ENCODE peak calls at places on chromosomes 7 and 10, in nine cellular contexts. E is aorta; L is ovary; R is IMR-90; T is osteoblast; J is uterus; B is esophagus squamous epithelium; V is CD8-positive, alpha-beta T cell; O is A549. C is an unnamed sample. For H3K4me1 and H3K9me3, the result is how much of the 10 kb centered on the place peaks cover.

GRCh38 chr7:1007901-1008300 is 24.9 kb downstream of the CYP2W1 start:
- DNase-seq in B (no peak), L (no peak), V (no peak), E (no peak), J (no peak), R (no peak), O (no peak), T (no peak), C (no peak)

GRCh38 chr10:119427263-119427864 is 115.2 kb downstream of the RGS10 start:
- DNase-seq in B (no peak), O (no peak), J (no peak), E (no peak), R (no peak), V (no peak), L (no peak), T (no peak), C (no peak)

GRCh38 chr7:93779115-93779514 is 111.4 kb downstream of the TFPI2 start:
- DNase-seq in O (no peak), T (no peak), E (no peak), L (no peak), V (no peak), R (no peak), J (no peak), B (no peak), C (no peak)

GRCh38 chr10:67837519-67838314 is at the start of gene DNAJC12:
- DNase-seq in J (no peak), L (no peak), B (no peak), E (no peak), T (peak), V (no peak), R (peak), O (peak), C (no peak)

GRCh38 chr7:146660839-146661238 is 544.2 kb downstream of the CNTNAP2 start:
- DNase-seq in E (no peak), O (no peak), T (no peak), V (no peak), B (no peak), J (no peak), L (no peak), R (no peak), C (no peak)

GRCh38 chr7:145031162-145031561 is 195.3 kb upstream of the TPK1 start:
- DNase-seq in R (no peak), L (no peak), O (no peak), J (no peak), B (no peak), T (no peak), V (no peak), E (no peak), C (no peak)

GRCh38 chr7:7183061-7183832 is 903 bp downstream of the C1GALT1 start:
- DNase-seq in B (no peak), V (peak), L (peak), T (peak), J (peak), E (peak), O (peak), R (no peak), C (peak)

GRCh38 chr7:13839063-13839462 is 150.4 kb downstream of the ETV1 start:
- DNase-seq in E (no peak), B (no peak), L (no peak), R (no peak), O (no peak), J (no peak), T (no peak), V (no peak), C (no peak)

GRCh38 chr10:49327036-49327813 is 28.3 kb downstream of the C10orf71 start:
- DNase-seq in E (no peak), L (peak), B (no peak), O (no peak), J (no peak), T (no peak), R (no peak), V (no peak), C (no peak)

GRCh38 chr10:113424304-113424721 is 128.5 kb upstream of the HABP2 start:
- DNase-seq in E (no peak), O (no peak), T (no peak), J (peak), B (no peak), R (no peak), V (no peak), L (no peak), C (no peak)

GRCh38 chr10:72682626-72683025 is 9.3 kb upstream of the MCU start:
- DNase-seq in J (no peak), T (no peak), V (no peak), E (no peak), L (no peak), R (no peak), B (no peak), O (peak), C (no peak)

GRCh38 chr7:68691261-68692216 is 906.7 kb upstream of the AUTS2 start:
- DNase-seq in V (no peak), O (peak), R (peak), L (no peak), J (peak), T (peak), E (no peak), B (no peak), C (no peak)

GRCh38 chr10:77516575-77516974 is 121.0 kb downstream of the KCNMA1 start:
- DNase-seq in J (no peak), L (no peak), E (peak), T (no peak), B (no peak), O (no peak), V (no peak), R (no peak), C (no peak)

GRCh38 chr10:42594246-42594650 is 44.1 kb downstream of the ZNF33B start:
- DNase-seq in O (no peak), J (no peak), L (no peak), E (no peak), R (peak), B (no peak), V (no peak), T (no peak), C (no peak)

GRCh38 chr10:14365231-14365744 is 34.6 kb upstream of the FRMD4A start:
- DNase-seq in O (no peak), R (peak), E (no peak), B (no peak), T (no peak), L (no peak), V (no peak), J (no peak), C (no peak)

GRCh38 chr10:48907730-48908129 is 31.9 kb downstream of the LRRC18 start:
- DNase-seq in L (no peak), R (no peak), E (no peak), T (no peak), B (no peak), O (no peak), V (no peak), J (no peak), C (no peak)

GRCh38 chr10:98246911-98247820 is 20.8 kb downstream of the LOXL4 start:
- DNase-seq in L (no peak), R (peak), E (no peak), T (no peak), V (no peak), O (no peak), J (no peak), B (no peak), C (no peak)

GRCh38 chr7:24870766-24871165 is 109.2 kb downstream of the OSBPL3 start:
- DNase-seq in O (no peak), R (no peak), L (no peak), E (no peak), V (no peak), B (no peak), T (no peak), J (no peak), C (no peak)

GRCh38 chr7:151199196-151199874 is 11.0 kb downstream of the H2BK1 start:
- DNase-seq in J (peak), R (no peak), T (peak), B (no peak), L (peak), E (no peak), V (no peak), O (no peak), C (no peak)

GRCh38 chr7:99021941-99022560 is 121.9 kb downstream of the SMURF1 start:
- DNase-seq in O (no peak), R (no peak), L (peak), J (no peak), E (no peak), T (peak), B (no peak), V (no peak), C (no peak)

GRCh38 chr10:15211464-15211979 is 43.0 kb upstream of the NMT2 start:
- DNase-seq in T (peak), V (no peak), B (no peak), L (no peak), O (no peak), E (no peak), R (peak), J (no peak), C (no peak)

GRCh38 chr7:108094933-108095710 is 35.0 kb downstream of the LAMB4 start:
- DNase-seq in L (peak), O (peak), R (peak), B (no peak), V (no peak), T (peak), E (no peak), J (peak), C (no peak)

DNA sequence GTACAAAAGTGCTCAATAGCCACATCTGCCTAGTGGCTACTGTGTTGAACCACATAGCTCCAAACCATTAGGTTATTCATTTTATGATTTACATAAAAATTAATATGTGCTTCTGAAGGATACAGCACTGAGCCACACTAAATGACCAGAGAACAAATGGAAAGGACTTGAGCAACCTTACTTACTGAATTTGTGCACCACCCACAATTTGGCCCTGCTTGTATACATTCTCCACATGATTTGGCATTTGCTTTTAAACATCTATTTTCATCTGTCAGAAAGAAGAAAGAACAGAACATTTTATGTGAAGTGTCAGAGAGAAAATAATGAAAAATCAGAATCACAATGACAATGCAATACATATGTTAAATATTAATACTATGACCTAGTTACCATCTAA is 25.7 kb downstream of the ITGB1 start:
- DNase-seq in L (no peak), B (no peak), T (no peak), R (no peak), E (no peak), V (no peak), O (no peak), J (no peak), C (no peak)
- H3K4me1 ChIP-seq in L (under half), B (under half), T (under half), R (under half), E (under half), V (under half), O (half or more), J (under half), C (under half)

DNA sequence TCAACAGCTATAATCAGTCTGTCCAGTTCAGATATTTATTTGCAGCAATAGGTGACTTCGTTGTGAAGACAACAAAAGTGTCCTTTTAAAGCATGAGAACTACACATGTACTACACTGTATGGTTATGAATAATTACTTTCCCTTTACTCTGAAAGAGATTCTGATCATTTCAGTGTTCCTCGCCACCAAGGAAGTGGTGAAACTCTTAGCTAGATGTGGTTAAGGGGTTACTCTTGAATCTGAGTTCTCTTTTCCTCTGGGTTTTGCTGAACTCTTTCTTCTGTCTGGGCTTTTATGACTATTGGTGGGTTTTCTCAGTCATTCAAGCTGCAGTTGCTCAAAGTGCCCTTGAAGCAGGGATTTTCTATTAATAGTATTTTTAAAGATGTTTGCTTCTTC is 127.9 kb upstream of the SEM1 start:
- DNase-seq in J (no peak), B (no peak), L (no peak), T (no peak), V (no peak), O (no peak), E (no peak), R (no peak), C (no peak)
- H3K4me3 ChIP-seq in J (no peak), B (no peak), L (no peak), T (no peak), V (no peak), O (no peak), E (no peak), R (no peak), C (no peak)

GRCh38 chr10:13078912-13079775 is 20.8 kb upstream of the OPTN start:
- DNase-seq in R (no peak), V (no peak), J (no peak), O (no peak), E (no peak), B (no peak), L (no peak), T (no peak), C (no peak)
- H3K9me3 ChIP-seq in R (under half), V (under half), J (under half), O (under half), E (under half), B (under half), L (under half), T (under half), C (under half)

DNA sequence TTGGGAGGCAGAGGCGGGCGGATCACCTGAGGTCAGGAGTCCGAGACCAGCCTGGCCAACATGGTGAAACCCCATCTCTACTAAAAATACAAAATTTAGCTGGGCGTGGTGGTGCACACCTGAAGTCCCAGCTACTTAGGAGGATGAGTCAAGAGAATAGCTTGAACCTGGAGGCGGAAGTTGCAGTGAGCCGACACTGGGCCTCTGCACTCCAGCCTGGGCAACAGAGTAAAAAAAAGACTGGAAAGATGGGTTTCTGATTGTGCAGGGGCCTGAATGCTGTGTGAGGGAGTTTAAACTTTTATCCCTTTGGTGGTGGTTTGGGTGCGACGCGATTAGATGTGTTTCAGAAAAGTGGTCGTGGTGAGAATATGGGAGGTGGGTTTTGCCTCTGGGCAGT is 1.8 kb downstream of the CHST12 start:
- DNase-seq in J (no peak), B (no peak), V (no peak), T (peak), E (no peak), R (no peak), L (no peak), O (no peak), C (no peak)
- H3K4me1 ChIP-seq in J (under half), B (under half), V (half or more), T (under half), E (under half), R (under half), L (under half), O (under half), C (under half)

GRCh38 chr7:44098092-44099068 is 5.8 kb upstream of the AEBP1 start:
- DNase-seq in O (no peak), T (no peak), V (no peak), B (no peak), R (no peak), J (no peak), L (no peak), E (no peak), C (no peak)

GRCh38 chr7:44101304-44101965 is 2.7 kb upstream of the AEBP1 start:
- DNase-seq in V (no peak), J (no peak), L (no peak), O (no peak), B (no peak), T (peak), E (no peak), R (no peak), C (no peak)

GRCh38 chr7:44100458-44101303 is 3.5 kb upstream of the AEBP1 start:
- DNase-seq in E (peak), V (no peak), O (no peak), B (no peak), J (no peak), R (peak), T (peak), L (peak), C (no peak)

GRCh38 chr7:44097064-44097932 is 6.8 kb upstream of the AEBP1 start:
- DNase-seq in J (no peak), V (no peak), E (peak), R (no peak), T (no peak), O (no peak), B (no peak), L (no peak), C (no peak)

GRCh38 chr7:44099669-44100068 is 4.5 kb upstream of the AEBP1 start:
- DNase-seq in E (no peak), L (no peak), O (no peak), B (no peak), V (no peak), J (no peak), R (no peak), T (no peak), C (no peak)
- H3K4me3 ChIP-seq in E (no peak), L (no peak), O (no peak), B (no peak), V (no peak), J (no peak), R (no peak), T (no peak), C (no peak)

GRCh38 chr7:156725982-156726381 is 85.4 kb downstream of the RNF32 start:
- DNase-seq in R (no peak), T (no peak), J (no peak), E (no peak), O (no peak), B (no peak), L (no peak), V (no peak), C (no peak)
- H3K9me3 ChIP-seq in R (under half), T (under half), J (under half), E (under half), O (under half), B (under half), L (under half), V (under half), C (under half)

GRCh38 chr10:69425041-69425440 is 8.3 kb upstream of the TACR2 start:
- DNase-seq in J (no peak), O (no peak), L (no peak), V (no peak), B (no peak), E (no peak), R (no peak), T (no peak), C (no peak)

GRCh38 chr10:69419761-69420126 is 3.0 kb upstream of the TACR2 start:
- DNase-seq in B (no peak), V (no peak), L (no peak), O (no peak), J (no peak), R (no peak), E (peak), T (no peak), C (no peak)

GRCh38 chr10:69419096-69419760 is 2.5 kb upstream of the TACR2 start:
- DNase-seq in L (no peak), O (no peak), J (no peak), E (peak), T (no peak), R (no peak), V (no peak), B (no peak), C (no peak)

GRCh38 chr10:69422676-69423075 is 6.0 kb upstream of the TACR2 start:
- DNase-seq in O (no peak), T (no peak), B (no peak), R (no peak), V (no peak), L (no peak), J (no peak), E (peak), C (no peak)

GRCh38 chr10:69421611-69422308 is 5.0 kb upstream of the TACR2 start:
- DNase-seq in V (no peak), O (no peak), B (no peak), J (peak), E (peak), L (no peak), T (no peak), R (peak), C (no peak)
- H3K4me1 ChIP-seq in V (under half), O (under half), B (under half), J (under half), E (under half), L (under half), T (under half), R (under half), C (under half)

GRCh38 chr7:117673367-117673766 is 193.5 kb downstream of the CFTR start:
- DNase-seq in B (no peak), T (no peak), E (no peak), O (no peak), V (no peak), R (no peak), J (no peak), L (no peak), C (no peak)
- H3K4me3 ChIP-seq in B (peak), T (no peak), E (no peak), O (no peak), V (no peak), R (no peak), J (no peak), L (no peak), C (no peak)

GRCh38 chr10:70828923-70829322 is 13.2 kb downstream of the SGPL1 start:
- DNase-seq in E (no peak), V (no peak), O (no peak), J (no peak), B (no peak), L (no peak), R (no peak), T (no peak), C (no peak)
- H3K9me3 ChIP-seq in E (under half), V (under half), O (under half), J (under half), B (under half), L (under half), R (under half), T (under half), C (under half)

C was measured in effector memory CD4-positive, alpha-beta T cell.